ENCODE peak calls at places on chromosomes 4 and X, in four cellular contexts. U is HepG2, V is GM12878, F is K562. B is an unnamed sample.

GRCh38 chrX:153766871-153767673 is 3.0 kb downstream of the PLXNB3 start:
- DNase-seq in U (no peak), V (no peak), F (no peak), B (no peak)

GRCh38 chr4:185134176-185134869 is 8.7 kb upstream of the SLC25A4 start:
- DNase-seq in U (peak), V (no peak), F (peak), B (peak)

GRCh38 chr4:16461362-16461761 is 235.1 kb upstream of the TAPT1 start:
- DNase-seq in U (no peak), V (no peak), F (no peak), B (no peak)

GRCh38 chrX:71098302-71098701 is 2.7 kb downstream of the FOXO4 start:
- DNase-seq in U (no peak), V (no peak), F (peak), B (peak)

GRCh38 chrX:154018518-154019060 is 1.1 kb downstream of the IRAK1 start:
- DNase-seq in U (no peak), V (no peak), F (peak), B (no peak)

GRCh38 chr4:124691801-124692200 is 20.7 kb downstream of the ANKRD50 start:
- DNase-seq in U (no peak), V (no peak), F (no peak), B (no peak)

GRCh38 chr4:55993994-55994657 is 45.4 kb downstream of the CEP135 start:
- DNase-seq in U (no peak), V (peak), F (no peak), B (no peak)

GRCh38 chrX:72305286-72306084 is at the start of gene CITED1:
- DNase-seq in U (no peak), V (no peak), F (peak), B (peak)

GRCh38 chr4:124432500-124432899 is 280.0 kb downstream of the ANKRD50 start:
- DNase-seq in U (no peak), V (no peak), F (no peak), B (no peak)

GRCh38 chr4:126777649-126778048 is 855.1 kb upstream of the INTU start:
- DNase-seq in U (no peak), V (no peak), F (no peak), B (no peak)

GRCh38 chrX:48022100-48022499 is 15.3 kb downstream of the SPACA5 start:
- DNase-seq in U (no peak), V (no peak), F (no peak), B (no peak)

GRCh38 chrX:47523297-47523696 is 37.7 kb upstream of the ARAF start:
- DNase-seq in U (peak), V (no peak), F (peak), B (peak)

GRCh38 chr4:7739077-7739917 is 200.4 kb downstream of the AFAP1 start:
- DNase-seq in U (no peak), V (no peak), F (no peak), B (no peak)

GRCh38 chr4:1406946-1407656 is 859 bp upstream of the NKX1-1 start:
- DNase-seq in U (no peak), V (no peak), F (no peak), B (no peak)

GRCh38 chrX:42175843-42176242 is 252.5 kb upstream of the CASK start:
- DNase-seq in U (no peak), V (no peak), F (no peak), B (no peak)

GRCh38 chr4:26860922-26861433 is 337 bp downstream of the STIM2 start:
- DNase-seq in U (peak), V (no peak), F (no peak), B (peak)

GRCh38 chrX:25519258-25519657 is 503.5 kb upstream of the ARX start:
- DNase-seq in U (no peak), V (no peak), F (no peak), B (no peak)

GRCh38 chr4:5836943-5837342 is 55.9 kb downstream of the CRMP1 start:
- DNase-seq in U (peak), V (no peak), F (no peak), B (no peak)

GRCh38 chrX:24153796-24154189 is 4.3 kb downstream of the ZFX start:
- DNase-seq in U (no peak), V (no peak), F (no peak), B (no peak)

GRCh38 chr4:14345356-14345775 is 656.9 kb upstream of the CPEB2 start:
- DNase-seq in U (no peak), V (no peak), F (no peak), B (no peak)

GRCh38 chr4:14223461-14223860 is 595.9 kb upstream of the BOD1L1 start:
- DNase-seq in U (no peak), V (no peak), F (no peak), B (no peak)

GRCh38 chr4:102867278-102868152 is 1.3 kb upstream of the CISD2 start:
- DNase-seq in U (no peak), V (peak), F (no peak), B (no peak)

GRCh38 chr4:84814100-84814750 is 152.3 kb downstream of the WDFY3 start:
- DNase-seq in U (peak), V (no peak), F (no peak), B (no peak)

GRCh38 chr4:83722730-83723269 is 186.9 kb downstream of the GPAT3 start:
- DNase-seq in U (no peak), V (no peak), F (no peak), B (no peak)

GRCh38 chrX:3520458-3520857 is 174.0 kb upstream of the MXRA5 start:
- DNase-seq in U (no peak), V (no peak), F (no peak), B (no peak)

GRCh38 chr4:87243426-87244053 is 23.1 kb upstream of the KLHL8 start:
- DNase-seq in U (no peak), V (no peak), F (no peak), B (no peak)

GRCh38 chrX:11756354-11757318 is 1.4 kb upstream of the MSL3 start:
- DNase-seq in U (no peak), V (no peak), F (no peak), B (no peak)

GRCh38 chr4:53233396-53233795 is 132.5 kb downstream of the SCFD2 start:
- DNase-seq in U (no peak), V (no peak), F (no peak), B (no peak)

GRCh38 chr4:7938513-7939376 is 916 bp downstream of the AFAP1 start:
- DNase-seq in U (no peak), V (no peak), F (no peak), B (peak)

GRCh38 chrX:124023838-124024238 is 62.3 kb downstream of the STAG2 start:
- DNase-seq in U (no peak), V (no peak), F (no peak), B (no peak)

GRCh38 chr4:37324526-37324925 is 80.0 kb downstream of the NWD2 start:
- DNase-seq in U (peak), V (no peak), F (no peak), B (no peak)

GRCh38 chrX:86887341-86887740 is 630.3 kb upstream of the KLHL4 start:
- DNase-seq in U (no peak), V (no peak), F (no peak), B (no peak)

GRCh38 chr4:110268352-110268751 is 69.9 kb upstream of the ELOVL6 start:
- DNase-seq in U (no peak), V (no peak), F (no peak), B (no peak)

GRCh38 chr4:103099691-103100392 is at the start of gene BDH2:
- DNase-seq in U (peak), V (peak), F (peak), B (peak)

GRCh38 chrX:69424161-69424560 is 80.0 kb upstream of the NALF2 start:
- DNase-seq in U (peak), V (no peak), F (peak), B (no peak)

GRCh38 chr4:167578906-167579305 is 344.6 kb upstream of the SPOCK3 start:
- DNase-seq in U (no peak), V (no peak), F (no peak), B (no peak)

GRCh38 chr4:74886490-74886889 is 46.4 kb upstream of the PARM1 start:
- DNase-seq in U (no peak), V (no peak), F (no peak), B (peak)
- TF ChIP-seq TARDBP in U (no peak), V (no peak), F (no peak), B (no peak)

GRCh38 chr4:25258980-25259578 is 25.2 kb downstream of the PI4K2B start:
- DNase-seq in U (no peak), V (no peak), F (no peak), B (no peak)
- TF ChIP-seq BHLHE40 in U (no peak), V (no peak), F (no peak), B (no peak)

GRCh38 chr4:40453912-40454311 is 118.8 kb downstream of the CHRNA9 start:
- DNase-seq in U (no peak), V (no peak), F (no peak), B (no peak)

GRCh38 chr4:40452490-40452813 is 117.3 kb downstream of the CHRNA9 start:
- DNase-seq in U (no peak), V (no peak), F (no peak), B (no peak)

GRCh38 chr4:40445671-40446070 is 110.5 kb downstream of the CHRNA9 start:
- DNase-seq in U (no peak), V (no peak), F (no peak), B (no peak)

GRCh38 chr4:40446785-40447184 is 111.7 kb downstream of the CHRNA9 start:
- DNase-seq in U (no peak), V (no peak), F (no peak), B (no peak)

DNA sequence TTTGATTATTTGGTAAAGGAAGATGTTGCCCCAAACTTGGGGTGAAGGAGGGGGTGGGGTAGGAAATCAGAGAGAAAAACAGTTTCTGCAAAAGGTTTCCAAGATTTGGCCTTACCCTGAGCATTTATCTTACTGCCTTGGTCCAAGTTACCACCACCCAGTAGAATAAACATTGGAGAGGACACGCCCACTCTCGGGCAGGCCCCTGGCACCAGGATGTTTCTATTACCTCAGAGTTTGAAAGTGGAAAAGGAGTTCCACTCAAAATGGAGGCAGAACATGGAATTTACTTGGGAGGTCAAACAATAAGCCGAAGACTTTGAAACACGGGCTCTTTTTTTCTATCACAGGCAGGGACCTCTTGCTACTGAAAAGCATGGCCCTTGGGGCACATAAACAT is 113.7 kb downstream of the CHRNA9 start:
- DNase-seq in U (no peak), V (no peak), F (no peak), B (no peak)
- TF ChIP-seq TARDBP in U (no peak), V (no peak), F (no peak), B (no peak)

GRCh38 chr4:73870260-73870659 is 1.1 kb downstream of the CXCL1 start:
- DNase-seq in U (no peak), V (no peak), F (no peak), B (no peak)

GRCh38 chr4:73869130-73870055 is at the start of gene CXCL1:
- DNase-seq in U (no peak), V (no peak), F (peak), B (peak)

GRCh38 chr4:73866236-73866635 is 3.0 kb upstream of the CXCL1 start:
- DNase-seq in U (no peak), V (no peak), F (no peak), B (no peak)

GRCh38 chr4:73867783-73868182 is 1.4 kb upstream of the CXCL1 start:
- DNase-seq in U (no peak), V (no peak), F (no peak), B (no peak)

DNA sequence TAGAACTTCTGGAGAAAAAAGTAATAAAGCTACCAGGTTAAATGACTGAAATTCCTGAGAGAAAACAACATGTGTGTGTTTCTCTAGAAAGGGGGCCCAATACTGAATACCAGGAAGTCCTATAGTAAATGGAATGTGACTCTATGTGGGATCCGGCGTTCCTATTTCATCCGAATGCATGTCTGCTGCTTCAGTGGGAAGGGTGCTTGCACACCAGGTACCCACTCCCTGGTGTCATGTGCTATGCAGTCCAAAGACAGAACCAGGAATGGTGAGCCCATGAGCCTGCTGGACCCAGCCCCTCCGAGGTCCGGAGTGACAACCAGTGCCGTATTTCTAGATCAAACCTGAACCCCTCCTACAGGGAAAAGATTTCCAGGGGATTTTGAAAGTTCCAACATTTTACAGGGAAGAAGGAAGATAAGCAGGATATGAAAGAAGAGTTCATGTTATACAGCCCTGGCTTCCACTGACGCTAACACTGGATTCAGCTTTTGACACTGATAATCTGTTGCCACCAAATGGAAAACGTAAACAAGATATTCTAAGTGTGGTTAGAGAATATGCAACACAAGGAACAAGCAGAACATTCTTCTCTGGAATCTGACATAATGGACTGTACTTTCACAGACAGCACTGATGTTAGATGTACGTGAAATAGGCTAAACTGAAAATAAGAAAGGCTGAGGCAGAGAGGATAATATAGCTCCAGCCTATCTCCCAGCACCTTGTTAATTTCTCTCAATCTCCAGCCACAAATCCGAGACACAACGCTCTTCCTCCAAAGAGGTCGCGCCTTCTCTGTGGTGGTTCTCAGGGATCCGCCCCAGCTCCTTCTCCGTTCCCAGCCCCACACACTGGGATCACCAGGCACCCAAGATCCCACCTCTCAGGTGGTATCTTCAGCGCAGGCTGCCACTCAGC is 725 bp upstream of the CXCL1 start:
- DNase-seq in U (no peak), V (no peak), F (no peak), B (peak)
- TF ChIP-seq BHLHE40 in U (no peak), V (no peak), F (no peak), B (no peak)

DNA sequence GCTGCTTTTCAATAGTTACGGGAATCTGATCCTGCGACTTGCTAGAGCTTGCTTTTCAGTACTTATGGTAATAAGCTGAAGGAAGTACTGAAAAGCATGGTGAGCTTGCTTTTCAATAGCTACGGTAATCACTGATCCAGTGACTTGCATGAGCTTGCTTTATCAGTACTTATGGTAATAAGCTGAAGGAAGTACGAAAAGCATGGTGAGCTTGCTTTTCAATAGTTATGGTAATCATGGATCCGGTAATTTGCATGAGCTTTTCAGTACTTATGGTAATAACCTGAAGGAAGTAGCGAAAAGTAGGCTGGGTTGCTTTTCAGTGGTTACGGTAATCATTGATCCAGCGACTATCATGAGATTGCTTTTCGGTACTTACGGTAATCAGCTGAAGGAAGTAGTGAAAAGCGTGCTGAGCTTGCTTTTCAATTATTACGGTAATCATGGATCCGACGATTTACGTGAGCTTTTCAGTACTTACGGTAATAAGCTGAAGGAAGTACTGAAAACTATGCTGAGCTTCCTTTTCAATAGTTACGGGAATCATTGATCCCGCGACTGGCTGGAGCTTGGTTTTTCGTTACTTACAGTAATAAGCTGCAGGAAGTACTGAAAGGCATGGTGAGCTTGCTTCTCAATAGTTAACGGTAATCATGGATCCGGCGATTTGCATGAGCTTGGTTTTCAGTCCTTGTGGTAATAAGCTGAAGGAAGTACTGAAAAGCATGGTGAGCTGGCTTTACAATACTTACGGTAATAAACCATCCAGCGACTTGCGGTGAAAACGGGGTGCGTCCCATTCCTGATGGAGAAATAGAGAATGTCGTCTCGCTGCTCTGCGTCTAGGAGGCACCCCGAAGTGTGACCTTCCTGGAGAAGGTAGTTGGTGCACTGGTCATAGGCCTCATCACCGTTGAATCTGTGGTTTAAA is 6.5 kb downstream of the CRLF2 start:
- DNase-seq in U (no peak), V (no peak), F (peak), B (peak)
- TF ChIP-seq TARDBP in U (no peak), V (no peak), F (no peak), B (peak)

GRCh38 chr4:28229092-28229491 is 1368.5 kb downstream of the STIM2 start:
- DNase-seq in U (no peak), V (no peak), F (no peak), B (no peak)

GRCh38 chr4:28228575-28228974 is 1367.9 kb downstream of the STIM2 start:
- DNase-seq in U (no peak), V (no peak), F (no peak), B (no peak)

GRCh38 chr4:28226962-28227361 is 1366.3 kb downstream of the STIM2 start:
- DNase-seq in U (no peak), V (no peak), F (no peak), B (no peak)

GRCh38 chr4:28225689-28226353 is 1365.2 kb downstream of the STIM2 start:
- DNase-seq in U (no peak), V (no peak), F (no peak), B (no peak)

GRCh38 chr4:28225005-28225404 is 1364.4 kb downstream of the STIM2 start:
- DNase-seq in U (no peak), V (no peak), F (no peak), B (peak)
- TF ChIP-seq BHLHE40 in U (no peak), V (no peak), F (no peak), B (no peak)

GRCh38 chr4:150394046-150394445 is 187.9 kb upstream of the MAB21L2 start:
- DNase-seq in U (no peak), V (no peak), F (no peak), B (no peak)

GRCh38 chr4:150387983-150388382 is 194.0 kb upstream of the MAB21L2 start:
- DNase-seq in U (no peak), V (no peak), F (no peak), B (no peak)

GRCh38 chr4:150391052-150391451 is 190.9 kb upstream of the MAB21L2 start:
- DNase-seq in U (no peak), V (no peak), F (no peak), B (no peak)

GRCh38 chr4:150390531-150390910 is 191.4 kb upstream of the MAB21L2 start:
- DNase-seq in U (no peak), V (no peak), F (no peak), B (no peak)

GRCh38 chr4:150389896-150390530 is 191.9 kb upstream of the MAB21L2 start:
- DNase-seq in U (no peak), V (no peak), F (no peak), B (no peak)
- TF ChIP-seq TARDBP in U (no peak), V (no peak), F (no peak), B (no peak)

B was measured in HEK293T.